ENCODE peak calls at places on chromosomes 13 and 19, in four cellular contexts. C, E, H and G are unnamed samples.
A peak's percentile ranks its signal among the peaks of the same experiment; 100 is the strongest.

GRCh38 chr19:35856546-35857149 is at the start of gene KIRREL2:
- DNase-seq in C (no peak), E (no peak), H (no peak), G (no peak)

GRCh38 chr19:10797541-10798256 is 38.3 kb downstream of the TMED1 start:
- DNase-seq in C (no peak), E (no peak), H (peak; percentile 85), G (no peak)

GRCh38 chr19:38070573-38070972 is 153.4 kb downstream of the DPF1 start:
- DNase-seq in C (no peak), E (no peak), H (no peak), G (peak; percentile 89)

GRCh38 chr19:6209233-6209632 is 70.5 kb downstream of the MLLT1 start:
- DNase-seq in C (no peak), E (no peak), H (no peak), G (no peak)

GRCh38 chr19:17720487-17720839 is 1.2 kb downstream of the MAP1S start:
- DNase-seq in C (no peak), E (no peak), H (no peak), G (no peak)

GRCh38 chr13:111484129-111484925 is 163.9 kb downstream of the TEX29 start:
- DNase-seq in C (no peak), E (peak; percentile 34), H (no peak), G (no peak)

GRCh38 chr13:30671271-30671815 is 53.6 kb downstream of the USPL1 start:
- DNase-seq in C (no peak), E (no peak), H (no peak), G (no peak)

GRCh38 chr13:113555141-113555540 is 29.4 kb upstream of the TFDP1 start:
- DNase-seq in C (peak; percentile 25), E (peak; percentile 27), H (no peak), G (no peak)

GRCh38 chr19:48617146-48617937 is 1.6 kb downstream of the RPL18 start:
- DNase-seq in C (no peak), E (no peak), H (no peak), G (no peak)

GRCh38 chr19:35693835-35694599 is 10.3 kb upstream of the ZBTB32 start:
- DNase-seq in C (peak; percentile 89), E (peak; percentile 83), H (peak; percentile 81), G (peak; percentile 68)

GRCh38 chr13:80037505-80037888 is 303.4 kb downstream of the SPRY2 start:
- DNase-seq in C (no peak), E (no peak), H (no peak), G (no peak)

GRCh38 chr19:55692681-55693081 is 17.7 kb downstream of the EPN1 start:
- DNase-seq in C (no peak), E (peak; percentile 48), H (no peak), G (no peak)

GRCh38 chr13:49098771-49099512 is 121.2 kb upstream of the MLNR start:
- DNase-seq in C (no peak), E (no peak), H (no peak), G (no peak)

GRCh38 chr13:111213964-111214726 is 99.0 kb downstream of the ARHGEF7 start:
- DNase-seq in C (peak; percentile 60), E (no peak), H (no peak), G (no peak)

GRCh38 chr13:35992964-35993363 is 138.2 kb downstream of the DCLK1 start:
- DNase-seq in C (no peak), E (no peak), H (no peak), G (no peak)

GRCh38 chr19:16193466-16193865 is 4.2 kb upstream of the AP1M1 start:
- DNase-seq in C (no peak), E (no peak), H (no peak), G (no peak)

GRCh38 chr19:11375143-11375948 is 880 bp downstream of the SWSAP1 start:
- DNase-seq in C (peak; percentile 65), E (no peak), H (peak; percentile 61), G (no peak)

GRCh38 chr19:46299695-46300094 is 2.9 kb downstream of the HIF3A start:
- DNase-seq in C (peak; percentile 29), E (no peak), H (no peak), G (no peak)
- H3K4me3 ChIP-seq in C (no peak overlapping the region), E (peak overlapping the region; percentile 48), H (no peak overlapping the region), G (no peak overlapping the region)

DNA sequence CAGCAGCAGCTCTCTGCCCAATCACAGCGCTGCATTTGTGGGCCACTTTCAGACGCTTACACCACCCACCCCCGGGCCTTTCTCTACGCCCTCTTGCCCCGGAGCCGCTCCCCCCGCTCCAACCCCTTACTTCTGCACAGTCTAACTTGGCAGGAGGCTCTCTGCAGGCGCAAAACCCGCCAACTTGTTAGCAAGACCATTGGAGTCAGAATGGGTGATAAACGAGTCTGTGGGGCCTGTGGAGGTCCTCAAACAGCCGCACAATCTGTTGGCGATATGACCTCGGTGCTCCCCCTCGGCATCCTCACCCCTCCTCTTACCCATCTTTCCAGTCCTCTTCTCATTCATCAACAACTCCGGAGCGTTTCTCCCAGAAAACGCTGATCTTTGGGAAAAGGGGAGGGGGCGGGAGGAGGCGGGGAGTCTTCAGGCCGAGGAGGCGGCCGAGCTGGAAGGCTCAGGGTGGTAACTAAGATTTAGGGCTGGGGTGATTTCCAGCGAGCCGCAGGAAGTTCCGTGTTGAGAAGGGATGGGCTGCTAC is 4.2 kb downstream of the SOX21 start:
- DNase-seq in C (no peak), E (no peak), H (no peak), G (no peak)
- H3K4me3 ChIP-seq in C (no peak overlapping the region), E (no peak overlapping the region), H (no peak overlapping the region), G (no peak overlapping the region)

GRCh38 chr19:51016798-51017683 is 2.5 kb downstream of the KLK10 start:
- DNase-seq in C (peak; percentile 82), E (peak; percentile 83), H (peak; percentile 31), G (no peak)
- H3K4me3 ChIP-seq in C (no peak overlapping the region), E (peak overlapping the region; percentile 61), H (no peak overlapping the region), G (peak overlapping the region; percentile 13)

GRCh38 chr13:43263047-43263446 is 239.7 kb downstream of the DNAJC15 start:
- DNase-seq in C (no peak), E (no peak), H (no peak), G (no peak)

GRCh38 chr13:43265028-43265427 is 241.6 kb downstream of the DNAJC15 start:
- DNase-seq in C (no peak), E (no peak), H (no peak), G (no peak)

GRCh38 chr13:43261018-43261417 is 237.6 kb downstream of the DNAJC15 start:
- DNase-seq in C (no peak), E (no peak), H (no peak), G (no peak)

GRCh38 chr13:43266953-43267615 is 243.7 kb downstream of the DNAJC15 start:
- DNase-seq in C (no peak), E (no peak), H (no peak), G (no peak)

GRCh38 chr13:43264460-43264859 is 241.1 kb downstream of the DNAJC15 start:
- DNase-seq in C (no peak), E (no peak), H (no peak), G (no peak)
- H3K4me3 ChIP-seq in C (no peak overlapping the region), E (no peak overlapping the region), H (no peak overlapping the region), G (no peak overlapping the region)

DNA sequence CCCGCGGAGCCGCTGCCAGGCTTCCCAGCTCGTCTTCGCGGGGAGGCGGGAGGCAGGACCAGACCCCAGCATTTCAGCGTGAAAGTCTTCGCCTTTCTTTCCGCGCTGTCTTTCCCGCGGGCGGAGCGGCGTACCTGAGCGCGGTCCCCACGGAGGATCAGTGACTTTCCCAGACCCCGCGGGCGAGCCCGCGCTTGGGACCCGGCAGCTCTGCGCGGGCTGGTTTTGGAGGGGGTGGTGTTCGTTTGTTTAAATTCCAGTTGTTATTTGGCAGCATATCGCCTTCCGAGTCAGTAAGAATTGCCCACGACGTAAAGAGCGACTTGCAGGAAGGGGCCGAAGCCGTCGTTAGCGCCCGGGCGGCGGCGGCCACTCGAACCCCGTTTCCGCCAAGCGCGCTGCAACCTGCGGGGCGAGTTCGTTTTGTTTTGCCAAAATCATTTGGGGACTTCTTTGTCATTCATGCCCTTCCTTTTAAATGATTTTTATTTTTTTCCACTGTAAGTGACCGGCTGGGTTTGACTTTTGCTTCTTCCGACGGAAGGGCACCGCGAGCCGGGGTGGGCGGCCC is 76.1 kb downstream of the ZIC5 start:
- DNase-seq in C (no peak), E (no peak), H (no peak), G (no peak)
- H3K4me3 ChIP-seq in C (no peak overlapping the region), E (peak overlapping the region; percentile 39), H (peak overlapping the region; percentile 35), G (no peak overlapping the region)

GRCh38 chr19:19822148-19822429 is 539 bp upstream of the ZNF506 start:
- DNase-seq in C (no peak), E (no peak), H (no peak), G (no peak)
- H3K4me3 ChIP-seq in C (peak overlapping the region; percentile 42), E (peak overlapping the region; percentile 70), H (peak overlapping the region; percentile 52), G (peak overlapping the region; percentile 89)